ENCODE peak calls at places on chromosomes 1 and 21, in eight cellular contexts. H is cardiac fibroblast, U is fibroblast of pulmonary artery, P is astrocyte, R is ovary, F is lower leg skin, G is right lobe of liver, J is Peyer's patch. Y is an unnamed sample.

GRCh38 chr1:240235521-240236288 is 144.0 kb downstream of the FMN2 start:
- DNase-seq in P (no peak), U (peak; percentile 8), F (no peak), R (no peak), J (no peak), G (no peak), H (peak; percentile 18), Y (peak; percentile 78)

GRCh38 chr1:45299981-45300668 is 26.6 kb upstream of the HPDL start:
- DNase-seq in R (peak; percentile 57), U (peak; percentile 91), G (no peak), F (no peak), J (no peak), P (peak; percentile 49), H (peak; percentile 89), Y (peak; percentile 75)

GRCh38 chr1:54968581-54968980 is 11.8 kb upstream of the TMEM61 start:
- DNase-seq in J (no peak), F (no peak), P (no peak), H (no peak), U (no peak), G (peak; percentile 10), R (no peak), Y (peak; percentile 45)

GRCh38 chr1:55275976-55276375 is 60.8 kb upstream of the USP24 start:
- DNase-seq in U (peak; percentile 31), R (no peak), F (no peak), P (peak; percentile 53), J (no peak), H (peak; percentile 41), G (no peak), Y (peak; percentile 82)

GRCh38 chr1:233368106-233368783 is 40.7 kb downstream of the MAP3K21 start:
- DNase-seq in U (peak; percentile 56), P (peak; percentile 39), R (peak; percentile 25), H (peak; percentile 33), J (no peak), F (no peak), G (no peak), Y (peak; percentile 23)

GRCh38 chr1:245552331-245552730 is 397.5 kb downstream of the KIF26B start:
- DNase-seq in J (no peak), G (no peak), U (no peak), P (no peak), R (no peak), H (no peak), F (no peak), Y (no peak)

GRCh38 chr21:41879190-41879998 is at the start of gene PRDM15:
- DNase-seq in U (peak; percentile 84), R (peak; percentile 80), J (peak; percentile 87), P (peak; percentile 84), F (peak; percentile 96), H (peak; percentile 83), G (peak; percentile 85), Y (peak; percentile 91)

GRCh38 chr1:34266127-34266951 is 89.6 kb downstream of the C1orf94 start:
- DNase-seq in U (no peak), H (no peak), J (no peak), R (no peak), G (no peak), P (no peak), F (no peak), Y (peak; percentile 12)

GRCh38 chr1:179194068-179194537 is 35.4 kb downstream of the ABL2 start:
- DNase-seq in F (no peak), U (no peak), G (no peak), R (no peak), P (no peak), H (no peak), J (no peak), Y (no peak)

GRCh38 chr1:9200441-9200840 is 34.1 kb upstream of the H6PD start:
- DNase-seq in J (no peak), R (no peak), F (no peak), G (no peak), U (no peak), H (peak; percentile 81), P (no peak), Y (peak; percentile 58)

DNA sequence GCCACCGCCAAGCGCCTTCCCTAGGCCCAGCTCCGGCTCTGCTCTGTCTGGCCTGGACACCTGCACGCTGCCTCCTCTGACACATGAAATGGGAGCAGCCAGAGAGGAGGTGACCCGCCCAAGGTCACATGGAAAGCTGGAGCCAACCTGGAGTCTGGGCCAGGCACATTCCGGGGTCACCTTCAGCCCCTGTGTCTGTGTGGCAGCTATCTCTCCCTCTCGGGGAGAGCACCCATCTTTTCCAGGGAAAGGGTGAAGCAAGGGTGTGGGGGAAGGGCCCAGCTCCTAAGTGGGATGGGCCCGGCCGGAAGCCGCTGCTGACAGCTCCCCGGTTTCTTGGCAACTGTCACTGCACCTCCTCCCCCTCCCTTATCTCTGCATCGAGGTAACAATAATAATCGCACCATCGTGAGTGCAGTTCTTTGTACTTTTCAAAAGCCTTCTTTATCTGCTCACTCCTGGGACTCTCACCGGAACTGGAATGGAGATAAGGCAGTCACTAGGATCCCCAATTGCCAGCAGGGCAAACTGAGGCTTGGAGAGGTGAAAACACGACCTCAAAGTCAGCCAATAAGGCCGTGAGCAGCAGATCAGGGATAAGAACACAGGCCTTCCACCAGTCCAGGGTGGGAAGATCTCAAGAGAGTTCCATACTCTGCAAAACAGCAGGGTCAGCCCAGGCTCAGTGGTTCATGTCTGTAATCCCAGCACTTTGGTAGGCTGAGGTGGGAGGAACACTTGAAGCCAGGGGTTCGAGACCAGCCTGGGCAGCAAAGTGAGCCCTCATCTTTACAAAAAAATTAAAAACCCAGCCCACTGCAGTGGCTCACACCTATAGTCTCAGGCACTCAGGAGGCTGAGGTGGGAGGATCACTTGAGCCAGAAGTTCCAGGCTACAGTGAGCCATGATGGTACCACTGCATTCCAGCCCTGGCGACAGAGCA is 36.9 kb downstream of the RAP1GAP start:
- DNase-seq in R (no peak), G (peak; percentile 52), J (peak; percentile 83), F (no peak), U (no peak), P (no peak), H (no peak), Y (no peak)
- TF ChIP-seq CTCF in R (no peak), G (no peak), J (no peak), F (no peak), U (no peak), P (no peak), H (no peak), Y (no peak)

GRCh38 chr1:21344098-21344749 is 54.0 kb upstream of the ECE1 start:
- DNase-seq in J (no peak), F (peak; percentile 89), R (no peak), P (no peak), H (no peak), U (no peak), G (no peak), Y (no peak)

GRCh38 chr1:21349693-21350092 is 59.4 kb upstream of the ECE1 start:
- DNase-seq in J (no peak), G (no peak), H (no peak), P (no peak), U (no peak), F (no peak), R (no peak), Y (no peak)

GRCh38 chr1:21346304-21347071 is 56.2 kb upstream of the ECE1 start:
- DNase-seq in U (no peak), P (no peak), G (no peak), H (no peak), R (no peak), J (no peak), F (no peak), Y (no peak)

GRCh38 chr1:21344750-21345443 is 54.6 kb upstream of the ECE1 start:
- DNase-seq in G (peak; percentile 54), P (no peak), F (peak; percentile 88), U (no peak), J (peak; percentile 71), R (no peak), H (no peak), Y (no peak)

GRCh38 chr1:21347072-21347581 is 56.9 kb upstream of the ECE1 start:
- DNase-seq in H (no peak), P (no peak), F (no peak), J (no peak), U (no peak), G (peak; percentile 63), R (no peak), Y (no peak)
- H3K4me3 ChIP-seq in H (no peak overlapping the region), P (no peak overlapping the region), F (no peak overlapping the region), J (no peak overlapping the region), U (no peak overlapping the region), G (no peak overlapping the region), R (no peak overlapping the region), Y (no peak overlapping the region)

DNA sequence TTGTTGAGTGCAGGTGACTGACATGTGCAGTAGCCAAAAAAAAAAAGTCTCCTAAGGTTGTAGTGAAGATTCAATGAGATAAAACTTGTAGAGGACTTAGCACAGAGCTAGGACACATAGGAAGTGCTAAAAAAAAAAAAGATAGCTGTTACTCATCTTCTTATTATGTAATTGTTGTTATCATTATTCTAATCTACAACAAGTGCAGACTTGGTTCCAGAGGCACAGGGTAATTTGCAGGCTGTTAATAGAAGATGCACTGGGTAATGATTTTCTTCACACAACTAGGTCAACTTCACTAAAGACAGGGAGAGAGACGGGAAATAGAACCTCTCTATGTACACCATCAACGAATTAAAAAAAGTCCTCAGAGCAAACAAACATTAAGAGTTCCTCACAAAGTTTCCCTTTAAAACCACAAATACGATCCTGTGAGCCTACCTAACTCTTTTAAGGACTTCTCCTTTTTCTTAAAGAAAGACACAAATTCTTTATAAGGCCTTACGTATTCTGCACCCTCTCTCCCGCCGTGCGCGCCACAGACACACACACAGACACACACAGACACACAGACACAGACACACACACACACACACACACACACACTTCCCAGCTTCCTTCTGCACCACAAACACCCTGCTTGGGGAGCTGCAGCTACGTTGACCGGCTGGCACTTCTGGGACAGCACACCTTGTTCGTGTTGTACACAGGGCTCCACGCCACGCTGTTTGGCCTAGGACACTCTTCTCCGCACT is 49.8 kb upstream of the GADD45A start:
- DNase-seq in U (no peak), R (no peak), H (no peak), J (no peak), G (peak; percentile 61), P (no peak), F (no peak), Y (no peak)
- TF ChIP-seq CTCF in U (no peak), R (no peak), H (no peak), J (no peak), G (no peak), P (no peak), F (no peak), Y (no peak)

GRCh38 chr1:214683596-214683995 is 80.6 kb downstream of the CENPF start:
- DNase-seq in P (no peak), G (no peak), J (no peak), U (no peak), R (no peak), F (no peak), H (no peak), Y (no peak)
- H3K4me3 ChIP-seq in P (no peak overlapping the region), G (no peak overlapping the region), J (no peak overlapping the region), U (no peak overlapping the region), R (no peak overlapping the region), F (no peak overlapping the region), H (no peak overlapping the region), Y (no peak overlapping the region)